ENCODE peak calls at places on chromosome 21, in seven cellular contexts. U is HCT116, V is SK-N-SH, B is HepG2, M is GM12878, F is K562, K is H1. L is an unnamed sample.

GRCh38 chr21:45153358-45154318 is 79.3 kb downstream of the ADARB1 start:
- DNase-seq in M (no peak), K (peak), F (no peak), B (no peak), U (no peak), V (no peak), L (no peak)

GRCh38 chr21:26945916-26946315 is 21.0 kb downstream of the ADAMTS5 start:
- DNase-seq in B (no peak), M (no peak), K (no peak), U (no peak), V (no peak), F (no peak), L (no peak)

GRCh38 chr21:22795091-22795490 is 1796.9 kb downstream of the NCAM2 start:
- DNase-seq in V (no peak), M (no peak), K (no peak), B (no peak), U (no peak), F (no peak), L (no peak)

GRCh38 chr21:9755611-9756010 is 765.8 kb upstream of the TPTE start:
- DNase-seq in B (no peak), K (no peak), M (no peak), F (no peak), V (no peak), U (no peak), L (no peak)

GRCh38 chr21:25556087-25556486 is 51.2 kb downstream of the MRPL39 start:
- DNase-seq in B (no peak), V (no peak), K (no peak), M (no peak), F (no peak), U (no peak), L (no peak)

GRCh38 chr21:36744560-36745231 is 45.8 kb downstream of the SIM2 start:
- DNase-seq in B (no peak), M (no peak), U (no peak), V (peak), K (no peak), F (no peak), L (no peak)

GRCh38 chr21:39184050-39184980 is 1.1 kb upstream of the PSMG1 start:
- DNase-seq in M (no peak), K (no peak), F (no peak), V (no peak), B (no peak), U (no peak), L (no peak)

GRCh38 chr21:19236209-19236608 is 832.6 kb upstream of the TMPRSS15 start:
- DNase-seq in M (no peak), U (no peak), V (no peak), F (no peak), K (no peak), B (no peak), L (peak)

GRCh38 chr21:26587621-26588260 is 14.7 kb upstream of the CYYR1 start:
- DNase-seq in V (peak), U (no peak), F (no peak), K (no peak), B (no peak), M (no peak), L (no peak)

GRCh38 chr21:22311741-22312462 is 1313.7 kb downstream of the NCAM2 start:
- DNase-seq in U (no peak), V (no peak), F (no peak), K (no peak), B (no peak), M (no peak), L (no peak)

GRCh38 chr21:45596704-45597318 is 46.7 kb upstream of the PCBP3 start:
- DNase-seq in F (peak), B (peak), U (peak), K (peak), M (no peak), V (peak), L (peak)

GRCh38 chr21:15967661-15968060 is 237.9 kb downstream of the USP25 start:
- DNase-seq in B (no peak), K (no peak), F (no peak), U (no peak), M (no peak), V (no peak), L (no peak)

GRCh38 chr21:25330266-25330665 is 277.0 kb downstream of the MRPL39 start:
- DNase-seq in K (no peak), B (no peak), M (no peak), V (no peak), U (no peak), F (no peak), L (no peak)

GRCh38 chr21:15558884-15559283 is 170.9 kb upstream of the USP25 start:
- DNase-seq in F (no peak), M (no peak), U (no peak), K (no peak), V (no peak), B (no peak), L (no peak)

GRCh38 chr21:31181089-31181757 is 142.9 kb upstream of the KRTAP19-8 start:
- DNase-seq in F (no peak), V (no peak), K (no peak), U (no peak), B (no peak), M (no peak), L (no peak)
- TF ChIP-seq JUND in F (no peak), V (no peak), K (no peak), U (no peak), B (no peak), M (no peak), L (no peak)

GRCh38 chr21:46650476-46651098 is 15.1 kb downstream of the PRMT2 start:
- DNase-seq in M (no peak), V (peak), F (no peak), B (no peak), U (no peak), K (no peak), L (no peak)
- TF ChIP-seq JUND in M (no peak), V (no peak), F (no peak), B (no peak), U (no peak), K (no peak), L (no peak)

GRCh38 chr21:43937051-43937832 is 72.2 kb downstream of the AGPAT3 start:
- DNase-seq in U (no peak), K (no peak), V (no peak), B (peak), M (no peak), F (peak), L (no peak)

GRCh38 chr21:43934716-43935705 is 70.0 kb downstream of the AGPAT3 start:
- DNase-seq in M (no peak), B (no peak), V (no peak), F (no peak), K (no peak), U (no peak), L (no peak)

GRCh38 chr21:43937898-43938309 is 72.9 kb downstream of the AGPAT3 start:
- DNase-seq in F (no peak), V (no peak), B (no peak), M (peak), U (no peak), K (no peak), L (no peak)

GRCh38 chr21:43935711-43936110 is 70.7 kb downstream of the AGPAT3 start:
- DNase-seq in F (no peak), V (no peak), U (no peak), K (no peak), B (no peak), M (no peak), L (no peak)

GRCh38 chr21:43936186-43936967 is 71.4 kb downstream of the AGPAT3 start:
- DNase-seq in B (no peak), F (no peak), U (no peak), V (no peak), K (no peak), M (no peak), L (no peak)
- TF ChIP-seq JUND in B (no peak), F (no peak), U (no peak), V (no peak), K (no peak), M (no peak), L (no peak)

GRCh38 chr21:34793471-34793870 is 124.7 kb downstream of the CLIC6 start:
- DNase-seq in B (peak), M (no peak), F (no peak), V (no peak), U (no peak), K (no peak), L (no peak)

GRCh38 chr21:34792504-34793089 is 123.8 kb downstream of the CLIC6 start:
- DNase-seq in F (no peak), K (no peak), B (no peak), U (no peak), V (no peak), M (no peak), L (no peak)

GRCh38 chr21:34795152-34796141 is 126.7 kb downstream of the CLIC6 start:
- DNase-seq in V (no peak), M (no peak), U (peak), K (no peak), F (no peak), B (peak), L (peak)

GRCh38 chr21:34796518-34797201 is 127.9 kb downstream of the CLIC6 start:
- DNase-seq in K (no peak), U (peak), V (no peak), B (peak), M (no peak), F (no peak), L (no peak)

GRCh38 chr21:34794686-34795085 is 125.9 kb downstream of the CLIC6 start:
- DNase-seq in U (no peak), B (no peak), F (no peak), K (no peak), V (no peak), M (no peak), L (no peak)
- TF ChIP-seq JUND in U (no peak), B (no peak), F (no peak), K (no peak), V (no peak), M (no peak), L (no peak)

GRCh38 chr21:31909772-31910470 is 37.1 kb downstream of the HUNK start:
- DNase-seq in V (no peak), M (no peak), F (no peak), B (no peak), U (no peak), K (no peak), L (no peak)

GRCh38 chr21:31909153-31909771 is 36.4 kb downstream of the HUNK start:
- DNase-seq in V (no peak), F (no peak), U (no peak), M (no peak), B (no peak), K (no peak), L (peak)

GRCh38 chr21:31912501-31912900 is 39.7 kb downstream of the HUNK start:
- DNase-seq in B (no peak), V (no peak), F (no peak), U (no peak), M (no peak), K (no peak), L (no peak)

GRCh38 chr21:31913191-31913608 is 40.4 kb downstream of the HUNK start:
- DNase-seq in V (no peak), M (no peak), B (no peak), F (no peak), U (no peak), K (no peak), L (no peak)

DNA sequence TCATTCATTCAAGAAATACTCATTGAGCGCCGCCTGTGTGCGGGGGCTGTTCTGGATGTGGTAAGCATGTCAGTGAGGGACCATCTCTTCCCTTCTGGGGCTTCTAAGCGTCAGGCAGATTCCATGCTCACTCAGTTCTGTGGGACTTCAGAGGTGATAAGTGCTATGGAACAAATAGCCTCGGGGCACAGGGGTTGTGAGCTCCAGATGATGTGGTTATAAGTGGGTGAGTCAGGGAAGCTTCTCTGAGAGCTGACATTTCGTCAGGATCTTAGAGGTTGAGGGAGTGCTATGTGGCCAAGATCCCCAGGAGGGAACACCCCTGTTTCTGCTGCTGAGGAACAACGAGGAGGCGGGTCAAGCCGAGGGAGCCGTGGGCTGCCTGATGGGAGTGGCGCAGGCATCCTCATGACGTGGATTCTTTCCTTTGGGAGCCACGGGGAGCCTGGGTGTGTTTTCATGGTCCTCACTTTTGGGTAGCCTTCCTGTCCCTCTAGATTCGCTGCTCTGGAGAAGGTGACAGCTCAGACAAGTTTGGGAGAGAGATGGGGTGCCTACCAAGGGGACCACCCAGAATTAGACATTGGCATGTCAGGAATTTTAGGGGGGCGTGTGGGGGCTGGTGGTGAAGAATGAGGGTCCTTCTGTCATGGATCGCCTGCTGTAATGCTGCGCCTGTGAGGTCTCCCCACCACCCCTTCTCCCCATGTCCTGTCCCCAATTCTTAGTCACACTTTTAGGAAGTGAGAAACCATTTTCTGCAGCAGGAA is 38.5 kb downstream of the HUNK start:
- DNase-seq in M (no peak), U (no peak), K (no peak), V (no peak), F (no peak), B (no peak), L (no peak)
- TF ChIP-seq JUND in M (no peak), U (no peak), K (no peak), V (no peak), F (no peak), B (no peak), L (no peak)

DNA sequence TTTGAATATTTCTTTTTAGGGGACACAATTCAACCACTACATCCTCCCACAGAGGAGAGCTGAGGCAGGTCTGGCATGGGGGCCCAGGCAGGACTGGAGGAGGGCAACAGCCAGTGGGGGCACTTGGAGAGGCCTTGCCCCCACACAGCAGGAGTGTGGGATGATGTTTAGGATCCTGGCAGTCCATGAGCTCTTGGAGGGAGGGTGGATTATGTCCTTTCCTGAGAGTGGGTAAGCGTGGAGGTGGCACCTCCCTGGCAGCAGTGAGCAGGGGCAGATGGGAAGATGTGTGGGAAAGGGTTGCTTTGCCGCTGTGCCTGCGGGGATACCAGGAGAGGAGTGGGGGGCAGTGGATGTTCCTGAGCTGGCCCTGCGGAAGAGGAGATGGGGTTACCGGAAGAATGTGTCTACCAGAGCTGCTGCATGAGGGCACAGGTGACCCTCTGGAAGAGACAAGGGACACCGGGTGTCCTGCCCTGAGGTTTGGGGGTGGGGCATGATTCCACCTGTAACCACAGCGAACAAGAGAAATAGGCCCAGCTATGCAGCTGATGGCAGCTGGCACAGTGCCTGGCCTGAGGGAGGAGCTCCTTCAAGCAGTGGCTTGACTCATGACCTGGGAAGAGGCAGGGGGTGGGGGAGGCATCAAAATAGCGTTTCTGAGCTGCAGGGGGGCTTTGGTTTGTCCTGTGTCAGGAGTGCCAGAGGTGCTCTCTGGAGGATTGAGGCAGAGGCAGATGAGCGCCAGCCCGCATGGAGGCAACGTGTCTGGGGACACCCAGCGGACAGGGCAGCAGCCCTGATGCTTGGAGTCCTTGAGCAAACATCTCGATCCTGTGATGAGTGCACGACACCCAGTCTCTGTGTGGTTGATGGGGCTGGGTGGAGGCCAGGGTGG is 123.9 kb upstream of the TMPRSS2 start:
- DNase-seq in K (no peak), M (no peak), F (no peak), V (no peak), U (no peak), B (no peak), L (peak)
- TF ChIP-seq JUND in K (no peak), M (no peak), F (no peak), V (peak), U (peak), B (no peak), L (no peak)

DNA sequence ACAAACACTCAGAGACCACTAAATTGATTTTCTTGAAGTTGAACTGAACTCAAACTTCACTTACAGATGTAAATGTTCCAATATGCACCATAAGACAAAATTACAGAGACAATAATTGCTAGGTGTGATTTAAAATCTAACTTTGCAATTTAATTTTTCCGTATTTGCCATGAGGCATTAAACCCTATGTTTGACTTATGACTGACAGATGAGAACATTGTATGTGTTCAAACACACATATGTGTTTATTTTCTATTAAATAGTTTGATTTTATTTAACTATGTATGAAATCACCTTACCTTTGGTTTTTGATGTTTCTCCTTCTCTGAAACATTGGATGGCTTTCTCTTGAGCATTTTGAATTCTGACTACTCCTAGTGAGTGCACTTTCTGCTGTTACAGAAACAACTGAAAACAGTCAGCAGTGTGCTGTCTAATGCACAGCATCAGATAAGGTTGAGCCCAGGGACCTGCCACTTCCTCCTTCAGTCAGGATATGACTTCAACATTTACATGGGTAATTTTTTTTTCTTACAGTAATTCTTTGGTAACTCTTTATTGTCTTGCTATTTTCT is at the start of gene SAMSN1:
- DNase-seq in K (no peak), V (no peak), B (no peak), U (no peak), M (peak), F (peak), L (no peak)
- TF ChIP-seq JUND in K (no peak), V (no peak), B (no peak), U (no peak), M (no peak), F (peak), L (no peak)

L was measured in T47D.